ENCODE peak calls at places on chromosomes 6 and 20, in ten cellular contexts. R is adrenal gland, C is suprapubic skin, V is Peyer's patch, B is hepatocyte, W is tibial artery, M is pancreas, X is BJ, F is left ventricle myocardium inferior, Z is A673. D is an unnamed sample.

GRCh38 chr20:59645761-59646171 is 41.4 kb downstream of the PHACTR3 start:
- DNase-seq in R (peak; percentile 17), V (no peak), W (no peak), B (no peak), X (no peak), F (no peak), C (no peak), M (no peak), Z (no peak), D (no peak)

GRCh38 chr20:11454966-11455799 is 462.5 kb upstream of the BTBD3 start:
- DNase-seq in X (no peak), B (peak; percentile 66), F (no peak), V (no peak), W (no peak), C (no peak), R (no peak), Z (peak; percentile 92), M (no peak), D (no peak)

GRCh38 chr6:22149501-22150490 is 147.0 kb downstream of the PRL start:
- DNase-seq in M (no peak), Z (peak; percentile 17), R (peak; percentile 86), C (no peak), X (no peak), F (no peak), V (no peak), B (peak; percentile 47), W (no peak), D (peak; percentile 24)

GRCh38 chr20:10647471-10647870 is 26.3 kb downstream of the JAG1 start:
- DNase-seq in X (no peak), R (peak; percentile 44), W (peak; percentile 26), C (no peak), M (no peak), Z (peak; percentile 48), V (no peak), B (peak; percentile 53), F (no peak), D (no peak)

GRCh38 chr6:33425668-33426577 is 6.1 kb downstream of the SYNGAP1 start:
- DNase-seq in W (peak; percentile 82), M (peak; percentile 92), Z (peak; percentile 93), B (peak; percentile 94), R (peak; percentile 92), X (peak; percentile 28), V (peak; percentile 90), F (peak; percentile 86), C (peak; percentile 89), D (peak; percentile 91)

GRCh38 chr6:86107985-86108384 is 465.3 kb upstream of the SYNCRIP start:
- DNase-seq in Z (no peak), B (no peak), F (no peak), M (no peak), X (no peak), C (no peak), W (no peak), R (no peak), V (no peak), D (no peak)

GRCh38 chr20:4813839-4814695 is 92.4 kb downstream of the PRND start:
- DNase-seq in M (no peak), R (no peak), C (peak; percentile 71), B (no peak), Z (no peak), W (no peak), V (no peak), X (no peak), F (no peak), D (no peak)

GRCh38 chr6:121506761-121507754 is 71.6 kb downstream of the GJA1 start:
- DNase-seq in W (no peak), B (peak; percentile 7), F (no peak), Z (no peak), X (no peak), V (no peak), C (no peak), R (peak; percentile 57), M (no peak), D (no peak)

GRCh38 chr6:84458271-84458670 is 230.8 kb upstream of the CEP162 start:
- DNase-seq in R (no peak), Z (no peak), C (no peak), W (no peak), M (no peak), X (no peak), F (no peak), B (no peak), V (no peak), D (no peak)

GRCh38 chr6:166330612-166331011 is 11.7 kb downstream of the SFT2D1 start:
- DNase-seq in B (peak; percentile 41), Z (no peak), V (peak; percentile 76), C (no peak), W (no peak), X (no peak), F (peak; percentile 61), M (peak; percentile 65), R (no peak), D (peak; percentile 71)

GRCh38 chr20:58473818-58474425 is 41.3 kb downstream of the APCDD1L start:
- DNase-seq in F (no peak), X (no peak), B (no peak), W (no peak), R (peak; percentile 72), M (no peak), Z (no peak), C (peak; percentile 41), V (no peak), D (no peak)

GRCh38 chr6:11428895-11429294 is 108.7 kb upstream of the TMEM170B start:
- DNase-seq in M (no peak), Z (no peak), W (no peak), F (no peak), C (no peak), V (no peak), R (no peak), B (peak; percentile 38), X (peak; percentile 70), D (no peak)

GRCh38 chr20:10961651-10962288 is 288.0 kb upstream of the JAG1 start:
- DNase-seq in B (no peak), V (no peak), W (no peak), C (no peak), R (no peak), Z (no peak), M (no peak), F (no peak), X (no peak), D (no peak)

GRCh38 chr6:56757585-56757984 is 114.9 kb upstream of the DST start:
- DNase-seq in B (peak; percentile 67), W (no peak), F (no peak), V (no peak), R (peak; percentile 72), M (no peak), X (no peak), C (no peak), Z (peak; percentile 64), D (no peak)

GRCh38 chr6:100381111-100381510 is 83.6 kb downstream of the SIM1 start:
- DNase-seq in V (no peak), F (no peak), R (no peak), M (no peak), X (no peak), B (no peak), Z (no peak), W (no peak), C (no peak), D (no peak)

DNA sequence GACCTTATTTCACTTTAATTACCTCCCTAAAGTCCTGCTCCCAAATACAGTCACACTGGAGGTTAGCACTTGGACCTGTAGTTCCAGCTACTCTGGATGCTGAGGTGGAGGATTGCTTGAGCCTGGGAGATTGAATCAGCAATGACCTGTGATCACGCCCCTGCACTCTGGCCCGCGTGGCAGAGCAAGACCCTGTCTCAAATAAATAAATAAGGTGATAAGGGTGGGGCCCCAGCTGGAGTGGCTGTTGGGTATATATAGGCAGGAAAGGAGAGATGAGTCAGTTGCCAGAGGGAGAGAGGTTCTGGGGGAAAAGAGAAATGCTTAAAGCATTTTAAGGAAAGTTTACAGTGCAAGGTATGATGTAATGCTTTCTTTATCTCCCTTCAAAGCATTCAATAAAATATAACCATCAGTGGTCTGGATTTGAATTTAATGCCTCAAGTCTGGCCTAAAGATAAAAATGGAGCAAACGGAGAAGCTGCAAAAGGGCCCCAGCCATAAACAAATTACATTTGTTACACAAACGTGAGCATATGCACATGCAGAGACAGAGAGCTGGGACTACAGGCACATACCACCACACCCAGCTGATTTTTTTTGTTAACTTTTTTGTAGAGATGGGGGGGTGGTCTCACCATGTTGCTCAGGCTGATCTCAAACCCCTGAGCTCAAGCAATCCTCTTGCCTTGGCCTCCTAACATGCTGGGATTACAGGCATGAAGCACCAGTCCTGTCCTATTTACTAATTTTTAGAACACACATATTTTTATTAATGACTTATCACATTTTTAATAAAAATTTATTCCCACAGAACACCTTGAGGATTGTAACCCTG is 6.1 kb upstream of the PM20D2 start:
- DNase-seq in Z (no peak), V (peak; percentile 48), W (no peak), C (no peak), F (no peak), R (no peak), M (no peak), B (peak; percentile 34), X (no peak), D (no peak)
- H3K27me3 ChIP-seq in Z (no peaks in the 10 kb centered on the region), V (no peaks in the 10 kb centered on the region), W (no peaks in the 10 kb centered on the region), C (no peaks in the 10 kb centered on the region), F (no peaks in the 10 kb centered on the region), R (no peaks in the 10 kb centered on the region), M (no peaks in the 10 kb centered on the region), B (no peaks in the 10 kb centered on the region), X (no peaks in the 10 kb centered on the region), D (no peaks in the 10 kb centered on the region)

GRCh38 chr6:143555582-143555981 is 44.1 kb upstream of the FUCA2 start:
- DNase-seq in V (no peak), Z (no peak), W (no peak), F (no peak), X (no peak), C (no peak), B (no peak), M (no peak), R (no peak), D (no peak)
- H3K4me3 ChIP-seq in V (no peak overlapping the region), Z (no peak overlapping the region), W (no peak overlapping the region), F (no peak overlapping the region), X (no peak overlapping the region), C (no peak overlapping the region), B (no peak overlapping the region), M (no peak overlapping the region), R (no peak overlapping the region), D (no peak overlapping the region)

GRCh38 chr6:149840345-149841075 is 23.6 kb downstream of the LRP11 start:
- DNase-seq in X (no peak), W (peak; percentile 82), V (peak; percentile 73), M (peak; percentile 90), R (peak; percentile 87), F (peak; percentile 87), B (peak; percentile 80), Z (peak; percentile 55), C (peak; percentile 92), D (peak; percentile 85)
- TF ChIP-seq CTCF in X (peak; percentile 59), W (peak; percentile 51), V (peak; percentile 69), M (no peak), R (peak; percentile 58), F (peak; percentile 74), B (peak; percentile 65), Z (peak; percentile 68), C (peak; percentile 48), D (peak; percentile 33)

DNA sequence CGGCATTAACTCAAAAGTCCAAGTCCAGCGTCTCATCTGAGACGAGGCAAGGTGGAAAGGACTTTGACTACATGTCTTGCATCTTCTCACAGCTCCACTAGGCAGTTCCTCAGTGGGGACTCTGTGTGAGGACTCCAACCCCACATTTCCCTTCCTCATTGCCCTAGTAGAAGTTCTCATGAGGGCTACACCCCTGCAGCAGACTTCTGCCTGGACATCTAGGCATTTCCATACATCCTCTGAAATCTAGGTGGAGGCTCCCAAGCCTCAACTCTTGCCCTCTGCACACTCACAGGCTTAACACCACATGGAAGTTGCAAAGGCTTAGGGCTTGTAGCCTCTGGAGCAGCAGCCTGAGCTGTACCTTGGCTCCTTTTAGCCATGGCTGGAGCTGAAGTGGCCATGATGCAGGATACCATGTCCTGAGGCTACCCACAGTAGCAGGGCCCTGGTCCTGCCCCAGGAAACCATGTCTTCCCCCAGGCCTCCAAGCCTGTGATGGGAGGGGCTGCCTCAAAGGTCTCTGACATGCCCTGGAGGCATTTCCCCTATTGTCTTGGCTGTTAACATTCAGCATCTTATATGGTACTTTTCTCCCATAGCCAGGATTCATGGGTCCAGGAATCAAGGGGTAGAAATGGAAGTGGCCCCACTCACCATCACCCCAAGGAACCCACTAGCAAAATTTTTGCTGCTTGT is 194.6 kb upstream of the KCNG1 start:
- DNase-seq in B (no peak), C (no peak), R (no peak), W (no peak), V (no peak), M (no peak), F (no peak), Z (no peak), X (no peak), D (no peak)
- H3K27me3 ChIP-seq in B (peaks cover 3% of the 10 kb centered on the region), C (peaks cover 29% of the 10 kb centered on the region), R (peaks cover 12% of the 10 kb centered on the region), W (peaks cover 31% of the 10 kb centered on the region), V (no peaks in the 10 kb centered on the region), M (no peaks in the 10 kb centered on the region), F (peaks cover 88% of the 10 kb centered on the region), Z (peaks cover 9% of the 10 kb centered on the region), X (peaks cover 13% of the 10 kb centered on the region), D (peaks cover 70% of the 10 kb centered on the region)